ENCODE peak calls at places on chromosome 2, in nine cellular contexts. W, J, Q, L, S, B, E, Y and V are unnamed samples.

GRCh38 chr2:96662360-96662759 is 19.8 kb downstream of the FER1L5 start:
- DNase-seq in J (no peak), E (no peak), W (no peak), Q (no peak), S (no peak), Y (no peak), L (no peak), B (no peak), V (no peak)

GRCh38 chr2:188383158-188383557 is 91.5 kb downstream of the GULP1 start:
- DNase-seq in J (no peak), Q (no peak), B (peak; percentile 31), E (no peak), Y (no peak), W (no peak), L (no peak), S (no peak), V (no peak)

GRCh38 chr2:242038928-242039341 is 169.4 kb downstream of the RTP5 start:
- DNase-seq in L (no peak), J (no peak), B (no peak), S (no peak), E (no peak), W (no peak), Y (no peak), Q (no peak), V (no peak)

GRCh38 chr2:104885119-104885777 is 31.3 kb downstream of the POU3F3 start:
- DNase-seq in L (no peak), Y (no peak), Q (no peak), S (no peak), W (no peak), B (no peak), J (no peak), E (no peak), V (no peak)

GRCh38 chr2:71749671-71750101 is 296.3 kb downstream of the DYSF start:
- DNase-seq in W (no peak), S (no peak), L (peak; percentile 82), E (no peak), B (no peak), J (peak; percentile 73), Y (no peak), Q (peak; percentile 71), V (no peak)

GRCh38 chr2:10405441-10405840 is 42.7 kb downstream of the ODC1 start:
- DNase-seq in L (peak; percentile 98), W (no peak), E (no peak), J (peak; percentile 90), Q (peak; percentile 99), S (no peak), Y (peak; percentile 84), B (no peak), V (no peak)

GRCh38 chr2:125259441-125259840 is 1234.4 kb downstream of the CNTNAP5 start:
- DNase-seq in S (no peak), J (no peak), E (no peak), B (peak; percentile 85), Q (no peak), Y (no peak), W (no peak), L (no peak), V (no peak)

GRCh38 chr2:201959198-201959597 is 74.5 kb upstream of the FZD7 start:
- DNase-seq in S (no peak), B (peak; percentile 40), E (no peak), W (no peak), Y (no peak), J (no peak), Q (no peak), L (no peak), V (no peak)

GRCh38 chr2:2733818-2734217 is 402.7 kb upstream of the MYT1L start:
- DNase-seq in W (no peak), J (no peak), B (no peak), L (no peak), Q (no peak), E (no peak), S (no peak), Y (no peak), V (no peak)

GRCh38 chr2:2734308-2734707 is 403.2 kb upstream of the MYT1L start:
- DNase-seq in Q (no peak), B (no peak), E (no peak), S (no peak), W (no peak), J (no peak), L (no peak), Y (no peak), V (no peak)

GRCh38 chr2:2732331-2733119 is 401.4 kb upstream of the MYT1L start:
- DNase-seq in W (no peak), S (no peak), Y (no peak), J (no peak), E (no peak), L (no peak), Q (no peak), B (no peak), V (no peak)

GRCh38 chr2:2731885-2732284 is 400.8 kb upstream of the MYT1L start:
- DNase-seq in B (no peak), E (no peak), W (no peak), Y (no peak), Q (no peak), J (no peak), L (no peak), S (no peak), V (no peak)

DNA sequence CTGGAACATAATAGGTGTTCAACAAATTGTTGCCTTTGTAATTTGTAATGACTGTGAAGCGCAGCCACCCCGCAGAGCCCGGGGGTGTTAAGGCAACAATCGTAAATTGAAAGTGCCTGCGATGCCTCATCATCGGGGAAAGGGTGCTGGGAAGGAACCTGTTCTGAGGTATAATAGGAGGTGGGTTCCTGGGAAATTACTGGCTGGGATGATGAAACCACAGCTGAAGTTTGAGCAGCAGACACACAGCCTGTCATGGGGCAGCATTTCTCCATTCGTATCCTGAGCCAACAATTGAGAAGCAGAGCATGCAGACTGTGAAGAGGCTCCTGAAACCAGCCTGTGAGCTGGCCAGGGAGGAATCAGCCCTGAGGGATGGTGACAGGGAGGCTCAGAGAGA is 404.0 kb upstream of the MYT1L start:
- DNase-seq in B (no peak), J (no peak), S (no peak), L (no peak), E (no peak), Q (no peak), W (no peak), Y (peak; percentile 67), V (no peak)
- H3K9me3 ChIP-seq in B (no peaks in the 10 kb centered on the region), J (no peaks in the 10 kb centered on the region), S (no peaks in the 10 kb centered on the region), L (no peaks in the 10 kb centered on the region), E (no peaks in the 10 kb centered on the region), Q (no peaks in the 10 kb centered on the region), W (no peaks in the 10 kb centered on the region), Y (no peaks in the 10 kb centered on the region), V (no peaks in the 10 kb centered on the region)

GRCh38 chr2:128638741-128639477 is 320.2 kb upstream of the HS6ST1 start:
- DNase-seq in B (no peak), L (no peak), W (no peak), Y (peak; percentile 42), E (no peak), Q (peak; percentile 70), S (no peak), J (no peak), V (no peak)

GRCh38 chr2:128638311-128638710 is 319.6 kb upstream of the HS6ST1 start:
- DNase-seq in Y (no peak), J (no peak), B (no peak), W (no peak), Q (no peak), E (no peak), L (no peak), S (no peak), V (no peak)

GRCh38 chr2:128640847-128641360 is 322.2 kb upstream of the HS6ST1 start:
- DNase-seq in Q (no peak), L (no peak), E (no peak), W (no peak), J (no peak), B (no peak), Y (no peak), S (no peak), V (no peak)

GRCh38 chr2:128640166-128640846 is 321.6 kb upstream of the HS6ST1 start:
- DNase-seq in Y (no peak), B (no peak), W (no peak), Q (peak; percentile 14), J (no peak), S (no peak), L (no peak), E (no peak), V (no peak)

DNA sequence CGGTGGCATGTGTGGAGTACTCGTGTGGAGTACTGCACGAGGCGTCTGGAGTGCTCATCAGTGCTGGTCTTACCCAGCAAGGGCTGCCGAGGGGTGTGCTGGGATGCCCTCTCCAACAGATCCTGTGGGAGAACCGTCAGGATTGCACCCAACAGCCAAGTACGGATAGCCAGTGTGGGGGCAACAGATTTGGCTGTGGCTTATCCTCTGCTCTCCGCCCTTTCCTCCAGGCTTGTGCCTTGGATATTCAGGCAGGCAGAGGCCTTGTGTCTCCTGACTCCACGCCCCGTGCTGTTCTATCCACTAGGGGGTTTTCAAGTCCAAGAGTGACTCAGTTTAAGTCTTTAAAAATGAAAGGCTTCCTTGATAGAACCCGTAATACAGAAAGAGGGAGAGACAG is 321.0 kb upstream of the HS6ST1 start:
- DNase-seq in W (no peak), J (no peak), B (no peak), Y (no peak), Q (peak; percentile 14), E (no peak), L (no peak), S (peak; percentile 50), V (no peak)
- H3K9me2 ChIP-seq in W (no peaks in the 10 kb centered on the region), J (no peaks in the 10 kb centered on the region), B (no peaks in the 10 kb centered on the region), Y (no peaks in the 10 kb centered on the region), Q (no peaks in the 10 kb centered on the region), E (no peaks in the 10 kb centered on the region), L (no peaks in the 10 kb centered on the region), S (no peaks in the 10 kb centered on the region), V (no peaks in the 10 kb centered on the region)

DNA sequence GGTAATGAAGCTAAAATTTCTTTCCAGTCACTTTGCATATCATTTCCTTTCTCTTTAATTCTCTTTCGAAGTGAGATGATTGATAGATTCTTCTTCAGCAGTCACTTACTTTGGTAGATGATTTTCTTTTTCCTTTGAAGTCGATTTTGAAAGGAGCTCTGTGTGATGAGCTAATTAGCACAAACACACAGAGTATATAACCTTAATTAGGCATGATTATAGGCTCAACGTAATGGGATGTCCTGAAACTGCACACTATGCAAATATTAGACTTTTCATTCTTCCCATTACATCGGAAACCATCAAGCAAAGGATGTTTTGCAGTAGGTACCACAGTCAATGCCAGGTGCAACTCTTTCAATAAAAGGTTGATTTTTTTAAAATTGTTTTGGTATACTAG is 6.4 kb upstream of the CTLA4 start:
- DNase-seq in L (no peak), W (no peak), B (peak; percentile 73), Q (no peak), Y (no peak), E (no peak), S (no peak), J (no peak), V (no peak)
- H3K4me2 ChIP-seq in L (no peak overlapping the region), W (peak overlapping the region; percentile 23), B (peak overlapping the region; percentile 61), Q (no peak overlapping the region), Y (no peak overlapping the region), E (no peak overlapping the region), S (no peak overlapping the region), J (no peak overlapping the region), V (no peak overlapping the region)

DNA sequence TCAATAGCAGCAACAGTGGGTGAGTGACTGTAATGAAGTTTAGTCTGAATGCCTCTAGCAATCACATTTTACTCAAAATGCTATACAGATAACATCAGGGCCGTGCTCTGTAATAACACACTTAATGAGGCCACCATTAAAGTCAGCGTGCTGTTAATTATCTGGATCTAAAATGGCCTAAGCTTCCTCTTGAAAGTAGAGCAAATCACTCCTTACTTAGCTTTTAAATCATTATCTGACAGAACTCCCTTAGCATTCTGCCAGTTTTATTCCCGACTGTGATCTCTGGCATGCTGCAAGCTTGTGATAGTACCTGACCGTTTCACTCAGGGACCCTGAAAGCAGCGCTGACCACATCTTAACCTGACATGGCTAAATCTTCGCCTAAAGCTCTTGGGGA is 9.0 kb downstream of the RPS7 start:
- DNase-seq in Y (peak; percentile 72), E (no peak), B (no peak), L (no peak), W (no peak), Q (no peak), J (no peak), S (no peak), V (no peak)
- H3K9me3 ChIP-seq in Y (no peaks in the 10 kb centered on the region), E (no peaks in the 10 kb centered on the region), B (no peaks in the 10 kb centered on the region), L (no peaks in the 10 kb centered on the region), W (no peaks in the 10 kb centered on the region), Q (no peaks in the 10 kb centered on the region), J (no peaks in the 10 kb centered on the region), S (no peaks in the 10 kb centered on the region), V (no peaks in the 10 kb centered on the region)